ENCODE peak calls at places on chromosome 13, in eight cellular contexts. E is glomerular endothelial cell; N is stimulated activated CD4-positive, alpha-beta T cell treated with anti-CD3 and anti-CD28 coated beads, Interleukin-4, amount 100 ng/mL, for 48 hours; O is left lung; G is HepG2; V is CD4-positive, alpha-beta T cell; U is neural crest cell; K is HCEC 1CT. A is an unnamed sample.

GRCh38 chr13:59099182-59099950 is 1064.4 kb downstream of the DIAPH3 start:
- DNase-seq in E (no peak), N (no peak), O (no peak), G (no peak), V (no peak), U (peak), K (no peak), A (no peak)

GRCh38 chr13:42534785-42535184 is 39.2 kb upstream of the TNFSF11 start:
- DNase-seq in E (no peak), N (no peak), O (no peak), G (no peak), V (no peak), U (no peak), K (no peak), A (no peak)

GRCh38 chr13:46389985-46390384 is 2.9 kb upstream of the RUBCNL start:
- DNase-seq in E (no peak), N (no peak), O (no peak), G (peak), V (no peak), U (peak), K (no peak), A (no peak)

GRCh38 chr13:32048816-32049215 is 17.2 kb downstream of the FRY start:
- DNase-seq in E (no peak), N (no peak), O (no peak), G (peak), V (no peak), U (no peak), K (no peak), A (no peak)

GRCh38 chr13:40973409-40973808 is 45.7 kb downstream of the ELF1 start:
- DNase-seq in E (no peak), N (no peak), O (no peak), G (no peak), V (no peak), U (no peak), K (no peak), A (no peak)

GRCh38 chr13:98606296-98606695 is 29.4 kb upstream of the STK24 start:
- DNase-seq in E (no peak), N (no peak), O (no peak), G (no peak), V (no peak), U (no peak), K (no peak), A (no peak)

GRCh38 chr13:76019421-76020044 is 383.4 kb downstream of the LMO7 start:
- DNase-seq in E (no peak), N (no peak), O (peak), G (peak), V (no peak), U (peak), K (no peak), A (no peak)

GRCh38 chr13:20475927-20476691 is 49.5 kb downstream of the CRYL1 start:
- DNase-seq in E (no peak), N (peak), O (no peak), G (no peak), V (peak), U (no peak), K (no peak), A (peak)

GRCh38 chr13:113857531-113858195 is 6.2 kb downstream of the GAS6 start:
- DNase-seq in E (no peak), N (no peak), O (no peak), G (no peak), V (no peak), U (no peak), K (no peak), A (no peak)

GRCh38 chr13:83620535-83621220 is 261.6 kb downstream of the SLITRK1 start:
- DNase-seq in E (no peak), N (no peak), O (no peak), G (no peak), V (no peak), U (no peak), K (peak), A (no peak)

GRCh38 chr13:44876782-44877324 is 112.4 kb downstream of the NUFIP1 start:
- DNase-seq in E (no peak), N (peak), O (no peak), G (no peak), V (no peak), U (peak), K (no peak), A (no peak)

GRCh38 chr13:59609421-59609820 is 554.3 kb downstream of the DIAPH3 start:
- DNase-seq in E (no peak), N (no peak), O (no peak), G (no peak), V (no peak), U (no peak), K (no peak), A (no peak)

GRCh38 chr13:36275190-36276002 is 22.2 kb downstream of the CCDC169 start:
- DNase-seq in E (no peak), N (no peak), O (no peak), G (peak), V (no peak), U (peak), K (peak), A (no peak)

GRCh38 chr13:30791354-30791921 is 56.1 kb downstream of the ALOX5AP start:
- DNase-seq in E (no peak), N (no peak), O (no peak), G (no peak), V (no peak), U (no peak), K (no peak), A (no peak)

A was measured in activated T-helper 9 cell treated with anti-CD3 and anti-CD28 coated beads, Interleukin-2, amount 50 U/mL, for 16 hours.